ENCODE peak calls at places on chromosomes 16 and 17, in seven cellular contexts. C is amniotic stem cell; Q is GM12865; O is fibroblast of mammary gland; U is AG10803; R is stimulated activated CD4-positive, alpha-beta T cell treated with anti-CD3 and anti-CD28 coated beads, Interleukin-12 subunit alpha, Interleukin-12 subunit beta, amount 100 ng/mL, for 4 hours; D is activated CD4-positive, alpha-beta T cell treated with anti-CD3 and anti-CD28 coated beads, Interleukin-2, amount 50 U/mL, for 1 hour. K is an unnamed sample.

GRCh38 chr17:7834554-7834890 is 505 bp downstream of the KDM6B start:
- DNase-seq in D (peak), Q (peak), C (no peak), O (no peak), U (no peak), R (no peak), K (no peak)

GRCh38 chr16:50747206-50747956 is 5.5 kb downstream of the CYLD start:
- DNase-seq in U (no peak), C (no peak), O (peak), D (no peak), R (no peak), Q (peak), K (peak)

GRCh38 chr17:70314506-70314905 is 145.2 kb downstream of the KCNJ2 start:
- DNase-seq in C (no peak), D (no peak), O (no peak), Q (no peak), R (no peak), U (no peak), K (no peak)

GRCh38 chr16:31371619-31372484 is 16.9 kb downstream of the ITGAX start:
- DNase-seq in O (no peak), C (no peak), U (no peak), R (no peak), D (no peak), Q (no peak), K (no peak)

GRCh38 chr17:38658741-38659345 is 15.9 kb downstream of the EPOP start:
- DNase-seq in U (no peak), O (no peak), Q (no peak), C (no peak), D (no peak), R (no peak), K (no peak)

GRCh38 chr17:27535975-27536374 is 79.7 kb downstream of the KSR1 start:
- DNase-seq in R (no peak), C (no peak), Q (no peak), O (no peak), U (peak), D (no peak), K (peak)

GRCh38 chr16:11794991-11795886 is 1.8 kb downstream of the ZC3H7A start:
- DNase-seq in U (peak), R (no peak), Q (no peak), D (no peak), C (no peak), O (peak), K (peak)

GRCh38 chr17:56929362-56929969 is 15.6 kb upstream of the TRIM25 start:
- DNase-seq in Q (no peak), C (no peak), D (no peak), O (peak), R (no peak), U (no peak), K (no peak)

K was measured in EH.